ENCODE peak calls at places on chromosomes 1 and 21, in eight cellular contexts. One of them, this sample, is unnamed.

GRCh38 chr1:238653693-238654321 is 732.6 kb upstream of the CHRM3 start:
- DNase-seq in choroid plexus epithelial cell: peak; percentile 79
- DNase-seq in left lung: no peak
- DNase-seq in IMR-90: peak; percentile 77
- DNase-seq in fibroblast of lung: peak; percentile 93
- DNase-seq in AG04449: peak; percentile 19
- DNase-seq in GM23338: no peak
- DNase-seq in adrenal gland: no peak
- DNase-seq in this sample: no peak

GRCh38 chr1:156160744-156161181 is 7.4 kb downstream of the SEMA4A start:
- DNase-seq in choroid plexus epithelial cell: peak; percentile 80
- DNase-seq in left lung: peak; percentile 85
- DNase-seq in IMR-90: peak; percentile 58
- DNase-seq in fibroblast of lung: peak; percentile 76
- DNase-seq in AG04449: no peak
- DNase-seq in GM23338: peak; percentile 91
- DNase-seq in adrenal gland: peak; percentile 74
- DNase-seq in this sample: no peak

GRCh38 chr1:88661188-88661587 is 22.9 kb upstream of the PKN2 start:
- DNase-seq in choroid plexus epithelial cell: no peak
- DNase-seq in left lung: no peak
- DNase-seq in IMR-90: no peak
- DNase-seq in fibroblast of lung: no peak
- DNase-seq in AG04449: no peak
- DNase-seq in GM23338: peak; percentile 17
- DNase-seq in adrenal gland: no peak
- DNase-seq in this sample: no peak

GRCh38 chr21:44710756-44711326 is 531 bp downstream of the TSPEAR start:
- DNase-seq in choroid plexus epithelial cell: no peak
- DNase-seq in left lung: no peak
- DNase-seq in IMR-90: no peak
- DNase-seq in fibroblast of lung: no peak
- DNase-seq in AG04449: no peak
- DNase-seq in GM23338: peak; percentile 84
- DNase-seq in adrenal gland: no peak
- DNase-seq in this sample: no peak

GRCh38 chr1:240687820-240688219 is 75.9 kb upstream of the GREM2 start:
- DNase-seq in choroid plexus epithelial cell: no peak
- DNase-seq in left lung: no peak
- DNase-seq in IMR-90: no peak
- DNase-seq in fibroblast of lung: no peak
- DNase-seq in AG04449: no peak
- DNase-seq in GM23338: no peak
- DNase-seq in adrenal gland: no peak
- DNase-seq in this sample: no peak

GRCh38 chr1:198641506-198641905 is 2.7 kb downstream of the PTPRC start:
- DNase-seq in choroid plexus epithelial cell: no peak
- DNase-seq in left lung: no peak
- DNase-seq in IMR-90: peak; percentile 43
- DNase-seq in fibroblast of lung: no peak
- DNase-seq in AG04449: no peak
- DNase-seq in GM23338: no peak
- DNase-seq in adrenal gland: no peak
- DNase-seq in this sample: no peak

GRCh38 chr1:168535536-168535935 is 8.3 kb downstream of the XCL2 start:
- DNase-seq in choroid plexus epithelial cell: no peak
- DNase-seq in left lung: no peak
- DNase-seq in IMR-90: no peak
- DNase-seq in fibroblast of lung: no peak
- DNase-seq in AG04449: no peak
- DNase-seq in GM23338: no peak
- DNase-seq in adrenal gland: no peak
- DNase-seq in this sample: no peak

GRCh38 chr1:9544926-9545325 is 5.7 kb downstream of the SLC25A33 start:
- DNase-seq in choroid plexus epithelial cell: no peak
- DNase-seq in left lung: no peak
- DNase-seq in IMR-90: no peak
- DNase-seq in fibroblast of lung: no peak
- DNase-seq in AG04449: no peak
- DNase-seq in GM23338: no peak
- DNase-seq in adrenal gland: no peak
- DNase-seq in this sample: no peak

GRCh38 chr1:180503274-180503862 is 991 bp upstream of the ACBD6 start:
- DNase-seq in choroid plexus epithelial cell: peak; percentile 37
- DNase-seq in left lung: no peak
- DNase-seq in IMR-90: no peak
- DNase-seq in fibroblast of lung: no peak
- DNase-seq in AG04449: no peak
- DNase-seq in GM23338: no peak
- DNase-seq in adrenal gland: no peak
- DNase-seq in this sample: no peak

GRCh38 chr1:183622884-183623785 is 12.4 kb downstream of the ARPC5 start:
- DNase-seq in choroid plexus epithelial cell: peak; percentile 84
- DNase-seq in left lung: no peak
- DNase-seq in IMR-90: peak; percentile 78
- DNase-seq in fibroblast of lung: peak; percentile 55
- DNase-seq in AG04449: no peak
- DNase-seq in GM23338: peak; percentile 78
- DNase-seq in adrenal gland: peak; percentile 54
- DNase-seq in this sample: no peak

GRCh38 chr1:182643699-182644098 is 39.5 kb upstream of the RGS16 start:
- DNase-seq in choroid plexus epithelial cell: no peak
- DNase-seq in left lung: no peak
- DNase-seq in IMR-90: no peak
- DNase-seq in fibroblast of lung: no peak
- DNase-seq in AG04449: no peak
- DNase-seq in GM23338: no peak
- DNase-seq in adrenal gland: no peak
- DNase-seq in this sample: no peak

GRCh38 chr21:26877015-26877414 is 31.8 kb upstream of the ADAMTS1 start:
- DNase-seq in choroid plexus epithelial cell: no peak
- DNase-seq in left lung: no peak
- DNase-seq in IMR-90: no peak
- DNase-seq in fibroblast of lung: no peak
- DNase-seq in AG04449: no peak
- DNase-seq in GM23338: no peak
- DNase-seq in adrenal gland: no peak
- DNase-seq in this sample: no peak

GRCh38 chr1:171740356-171740863 is 1.5 kb downstream of the VAMP4 start:
- DNase-seq in choroid plexus epithelial cell: peak; percentile 18
- DNase-seq in left lung: no peak
- DNase-seq in IMR-90: peak; percentile 33
- DNase-seq in fibroblast of lung: peak; percentile 67
- DNase-seq in AG04449: no peak
- DNase-seq in GM23338: no peak
- DNase-seq in adrenal gland: no peak
- DNase-seq in this sample: no peak

GRCh38 chr21:34592120-34592561 is 22.8 kb downstream of the RCAN1 start:
- DNase-seq in choroid plexus epithelial cell: no peak
- DNase-seq in left lung: no peak
- DNase-seq in IMR-90: peak; percentile 48
- DNase-seq in fibroblast of lung: peak; percentile 50
- DNase-seq in AG04449: no peak
- DNase-seq in GM23338: no peak
- DNase-seq in adrenal gland: peak; percentile 61
- DNase-seq in this sample: no peak

GRCh38 chr1:225004396-225004795 is 74.9 kb downstream of the DNAH14 start:
- DNase-seq in choroid plexus epithelial cell: no peak
- DNase-seq in left lung: no peak
- DNase-seq in IMR-90: no peak
- DNase-seq in fibroblast of lung: no peak
- DNase-seq in AG04449: no peak
- DNase-seq in GM23338: peak; percentile 30
- DNase-seq in adrenal gland: no peak
- DNase-seq in this sample: no peak
- TF ChIP-seq CTCF in choroid plexus epithelial cell: peak; percentile 27
- TF ChIP-seq CTCF in left lung: no peak
- TF ChIP-seq CTCF in IMR-90: no peak
- TF ChIP-seq CTCF in fibroblast of lung: no peak
- TF ChIP-seq CTCF in AG04449: no peak
- TF ChIP-seq CTCF in GM23338: peak; percentile 71
- TF ChIP-seq CTCF in adrenal gland: no peak
- TF ChIP-seq CTCF in this sample: peak; percentile 37

DNA sequence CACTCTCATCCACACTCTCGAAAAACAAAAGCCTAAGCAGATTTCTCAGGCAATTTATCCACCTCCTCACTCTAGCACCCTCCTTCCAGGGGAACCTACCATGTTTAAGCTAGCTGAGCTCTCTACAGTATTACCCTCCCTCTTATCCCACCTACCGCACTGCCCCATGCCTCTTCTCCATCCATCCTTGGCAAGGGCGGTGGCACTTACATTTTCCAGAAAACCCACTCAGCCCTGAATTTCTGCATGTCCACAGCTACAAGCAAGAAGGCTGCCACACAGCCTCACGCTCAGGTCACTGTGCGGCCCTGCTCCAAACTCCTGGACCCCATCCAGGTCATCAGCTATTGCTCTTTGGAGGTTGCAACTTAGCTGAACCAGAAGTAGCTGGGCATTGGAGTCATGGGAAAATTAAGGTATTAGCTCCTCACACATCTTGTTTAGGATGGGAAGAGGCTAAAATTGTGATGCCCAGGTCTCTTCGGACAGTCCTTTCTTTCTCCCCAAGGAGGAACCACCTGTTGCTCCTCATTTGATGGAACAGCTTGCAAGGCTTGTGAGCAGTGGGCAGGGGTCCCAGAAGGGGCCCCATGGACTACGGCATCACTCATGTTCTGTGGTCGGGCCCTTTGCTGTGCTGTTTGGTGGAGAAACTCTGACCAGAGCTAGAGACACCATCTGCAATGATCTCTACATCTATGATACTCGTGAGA is 1.1 kb downstream of the KLHDC9 start:
- DNase-seq in choroid plexus epithelial cell: no peak
- DNase-seq in left lung: no peak
- DNase-seq in IMR-90: no peak
- DNase-seq in fibroblast of lung: no peak
- DNase-seq in AG04449: no peak
- DNase-seq in GM23338: peak; percentile 20
- DNase-seq in adrenal gland: no peak
- DNase-seq in this sample: no peak
- H3K4me3 ChIP-seq in choroid plexus epithelial cell: no peak overlapping the region
- H3K4me3 ChIP-seq in left lung: no peak overlapping the region
- H3K4me3 ChIP-seq in IMR-90: no peak overlapping the region
- H3K4me3 ChIP-seq in fibroblast of lung: no peak overlapping the region
- H3K4me3 ChIP-seq in AG04449: no peak overlapping the region
- H3K4me3 ChIP-seq in GM23338: peak overlapping the region; percentile 89
- H3K4me3 ChIP-seq in adrenal gland: no peak overlapping the region
- H3K4me3 ChIP-seq in this sample: peak overlapping the region; percentile 49

GRCh38 chr1:5991784-5992033 is 516 bp downstream of the NPHP4 start:
- DNase-seq in choroid plexus epithelial cell: no peak
- DNase-seq in left lung: no peak
- DNase-seq in IMR-90: no peak
- DNase-seq in fibroblast of lung: no peak
- DNase-seq in AG04449: no peak
- DNase-seq in GM23338: no peak
- DNase-seq in adrenal gland: no peak
- DNase-seq in this sample: no peak

GRCh38 chr1:5992814-5993552 is 758 bp upstream of the NPHP4 start:
- DNase-seq in choroid plexus epithelial cell: no peak
- DNase-seq in left lung: peak; percentile 82
- DNase-seq in IMR-90: no peak
- DNase-seq in fibroblast of lung: no peak
- DNase-seq in AG04449: no peak
- DNase-seq in GM23338: peak; percentile 57
- DNase-seq in adrenal gland: no peak
- DNase-seq in this sample: no peak

GRCh38 chr1:5990913-5991783 is 1.1 kb downstream of the NPHP4 start:
- DNase-seq in choroid plexus epithelial cell: peak; percentile 36
- DNase-seq in left lung: peak; percentile 88
- DNase-seq in IMR-90: peak; percentile 21
- DNase-seq in fibroblast of lung: peak; percentile 26
- DNase-seq in AG04449: no peak
- DNase-seq in GM23338: peak; percentile 72
- DNase-seq in adrenal gland: no peak
- DNase-seq in this sample: no peak

GRCh38 chr1:5993553-5994510 is 1.6 kb upstream of the NPHP4 start:
- DNase-seq in choroid plexus epithelial cell: no peak
- DNase-seq in left lung: peak; percentile 81
- DNase-seq in IMR-90: no peak
- DNase-seq in fibroblast of lung: no peak
- DNase-seq in AG04449: no peak
- DNase-seq in GM23338: peak; percentile 67
- DNase-seq in adrenal gland: no peak
- DNase-seq in this sample: no peak

DNA sequence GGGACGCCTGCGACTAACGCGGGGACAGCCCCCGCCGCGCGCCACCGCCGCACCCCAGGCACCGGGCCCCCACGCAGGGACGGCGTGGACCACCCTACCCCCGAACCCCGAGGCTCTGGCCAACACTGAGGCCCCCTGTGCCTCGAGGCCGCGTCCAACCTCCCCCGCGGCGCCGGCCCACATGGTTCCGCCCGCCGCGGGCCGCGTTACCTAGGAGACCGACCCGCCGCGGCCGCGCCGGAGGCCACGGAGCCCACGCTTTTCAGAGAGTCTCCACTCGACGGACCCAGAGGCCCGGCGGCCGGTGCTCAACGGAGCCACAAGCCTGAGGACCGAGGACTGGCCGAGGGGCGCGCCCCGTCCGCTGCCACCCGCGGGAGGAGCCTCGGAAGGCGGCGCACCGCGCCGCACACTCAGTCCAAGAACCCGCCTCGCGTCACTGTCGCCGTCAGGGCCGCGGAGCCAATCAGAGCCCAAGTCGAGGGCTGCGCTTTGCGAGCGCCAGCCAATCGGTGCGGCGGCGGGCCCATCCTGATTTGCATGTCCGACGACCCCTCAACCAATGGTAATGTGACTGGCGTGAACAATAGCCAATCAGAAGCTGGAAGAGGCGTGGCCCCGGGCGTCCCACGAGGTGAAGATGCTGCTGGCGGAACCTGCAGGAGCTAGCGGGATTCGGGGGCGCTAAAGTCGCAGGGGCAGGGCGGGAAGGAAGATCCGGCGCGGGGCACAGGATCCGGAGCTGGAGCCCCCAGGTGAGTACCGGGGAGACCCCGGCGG is at the start of gene NPHP4:
- DNase-seq in choroid plexus epithelial cell: peak; percentile 100
- DNase-seq in left lung: peak; percentile 98
- DNase-seq in IMR-90: peak; percentile 100
- DNase-seq in fibroblast of lung: peak; percentile 100
- DNase-seq in AG04449: peak; percentile 97
- DNase-seq in GM23338: peak; percentile 100
- DNase-seq in adrenal gland: peak; percentile 100
- DNase-seq in this sample: peak; percentile 100
- TF ChIP-seq CTCF in choroid plexus epithelial cell: no peak
- TF ChIP-seq CTCF in left lung: no peak
- TF ChIP-seq CTCF in IMR-90: no peak
- TF ChIP-seq CTCF in fibroblast of lung: no peak
- TF ChIP-seq CTCF in AG04449: no peak
- TF ChIP-seq CTCF in GM23338: no peak
- TF ChIP-seq CTCF in adrenal gland: no peak
- TF ChIP-seq CTCF in this sample: no peak

DNA sequence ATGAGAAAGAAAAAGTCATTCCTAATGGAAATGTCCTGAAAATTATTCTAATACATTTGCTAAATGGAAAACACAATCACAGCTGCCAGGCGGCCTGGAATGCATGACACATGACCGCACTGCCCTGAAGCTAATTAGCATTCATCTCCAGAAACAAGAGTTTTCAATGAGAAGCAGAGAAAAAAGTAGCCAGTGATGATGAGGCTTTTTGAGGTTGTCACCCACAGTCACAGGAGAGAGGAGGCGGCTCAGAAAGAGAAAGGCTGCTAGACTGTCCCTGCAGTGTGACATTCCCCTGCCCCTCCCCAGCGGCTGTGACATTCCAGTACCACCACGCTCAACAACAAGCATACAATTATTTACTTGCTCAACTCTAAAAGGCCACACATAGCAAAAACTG is 122.9 kb upstream of the KRTAP19-8 start:
- DNase-seq in choroid plexus epithelial cell: no peak
- DNase-seq in left lung: no peak
- DNase-seq in IMR-90: peak; percentile 15
- DNase-seq in fibroblast of lung: peak; percentile 78
- DNase-seq in AG04449: no peak
- DNase-seq in GM23338: peak; percentile 52
- DNase-seq in adrenal gland: no peak
- DNase-seq in this sample: no peak
- H3K4me3 ChIP-seq in choroid plexus epithelial cell: no peak overlapping the region
- H3K4me3 ChIP-seq in left lung: no peak overlapping the region
- H3K4me3 ChIP-seq in IMR-90: no peak overlapping the region
- H3K4me3 ChIP-seq in fibroblast of lung: no peak overlapping the region
- H3K4me3 ChIP-seq in AG04449: no peak overlapping the region
- H3K4me3 ChIP-seq in GM23338: peak overlapping the region; percentile 49
- H3K4me3 ChIP-seq in adrenal gland: no peak overlapping the region
- H3K4me3 ChIP-seq in this sample: no peak overlapping the region